ENCODE peak calls at places on chromosome 6, in nine cellular contexts. C is A549, P is esophagus squamous epithelium, R is heart right ventricle, J is heart left ventricle, F is fibroblast of mammary gland, W is ovary, M is left lung, Q is colonic mucosa. S is an unnamed sample.

GRCh38 chr6:157770946-157771345 is 52.1 kb upstream of the SNX9 start:
- DNase-seq in C (no peak), W (no peak), F (peak; percentile 85), M (no peak), R (no peak), P (no peak), Q (no peak), J (no peak), S (no peak)

GRCh38 chr6:14717307-14717706 is 528.6 kb upstream of the JARID2 start:
- DNase-seq in M (no peak), F (no peak), C (no peak), W (no peak), R (no peak), Q (no peak), P (no peak), J (no peak), S (no peak)

GRCh38 chr6:149053848-149054558 is 263.5 kb upstream of the TAB2 start:
- DNase-seq in Q (no peak), R (no peak), J (no peak), C (no peak), W (no peak), M (no peak), F (no peak), P (no peak), S (no peak)

GRCh38 chr6:46652603-46653438 is at the start of the genes CYP39A1 and SLC25A27:
- DNase-seq in R (peak; percentile 94), P (peak; percentile 40), W (peak; percentile 94), F (peak; percentile 74), C (peak; percentile 71), Q (peak; percentile 98), M (peak; percentile 98), J (peak; percentile 95), S (peak; percentile 79)

GRCh38 chr6:168920289-168920688 is 333.4 kb downstream of the THBS2 start:
- DNase-seq in Q (peak; percentile 63), W (no peak), F (no peak), R (no peak), J (no peak), C (no peak), M (no peak), P (no peak), S (no peak)

GRCh38 chr6:27890351-27891299 is 21.6 kb downstream of the OR2B2 start:
- DNase-seq in R (no peak), M (peak; percentile 86), P (no peak), W (no peak), F (peak; percentile 95), C (peak; percentile 66), Q (peak; percentile 87), J (no peak), S (no peak)

GRCh38 chr6:38452816-38453215 is 186.9 kb downstream of the BTBD9 start:
- DNase-seq in Q (no peak), J (no peak), C (no peak), P (no peak), M (no peak), W (no peak), F (no peak), R (no peak), S (no peak)

GRCh38 chr6:170403451-170403850 is 96.9 kb downstream of the FAM120B start:
- DNase-seq in M (no peak), J (no peak), W (no peak), P (no peak), R (no peak), F (peak; percentile 18), Q (no peak), C (no peak), S (no peak)

GRCh38 chr6:133568970-133569889 is 319.7 kb upstream of the TCF21 start:
- DNase-seq in Q (no peak), W (peak; percentile 50), M (no peak), J (peak; percentile 42), P (no peak), C (peak; percentile 92), F (peak; percentile 97), R (peak; percentile 16), S (peak; percentile 7)

GRCh38 chr6:47465117-47465516 is 12.5 kb upstream of the CD2AP start:
- DNase-seq in J (no peak), R (no peak), W (no peak), Q (no peak), C (no peak), M (no peak), P (no peak), F (no peak), S (no peak)

GRCh38 chr6:140500864-140501263 is 1126.4 kb upstream of the CITED2 start:
- DNase-seq in P (no peak), F (no peak), R (no peak), W (no peak), J (no peak), M (no peak), Q (no peak), C (no peak), S (no peak)

GRCh38 chr6:11748591-11748990 is 30.0 kb downstream of the ADTRP start:
- DNase-seq in R (no peak), W (no peak), Q (no peak), F (no peak), M (no peak), J (no peak), C (peak; percentile 20), P (no peak), S (no peak)

GRCh38 chr6:109978174-109979032 is at the start of gene GPR6:
- DNase-seq in J (peak; percentile 67), F (peak; percentile 37), Q (peak; percentile 46), P (no peak), C (peak; percentile 3), M (peak; percentile 85), W (peak; percentile 64), R (peak; percentile 56), S (peak; percentile 8)

GRCh38 chr6:106823732-106824351 is 150.7 kb downstream of the CD24 start:
- DNase-seq in F (no peak), Q (peak; percentile 38), M (no peak), J (no peak), C (no peak), R (no peak), P (no peak), W (no peak), S (no peak)

GRCh38 chr6:72624557-72625160 is 2.8 kb downstream of the KCNQ5 start:
- DNase-seq in M (no peak), C (peak; percentile 28), R (no peak), W (no peak), Q (no peak), J (no peak), F (peak; percentile 26), P (no peak), S (no peak)

GRCh38 chr6:119147101-119148053 is 68.9 kb upstream of the FAM184A start:
- DNase-seq in R (peak; percentile 30), W (peak; percentile 41), P (no peak), Q (peak; percentile 75), C (peak; percentile 65), J (peak; percentile 70), F (peak; percentile 100), M (no peak), S (no peak)

GRCh38 chr6:139881728-139882211 is 507.3 kb upstream of the CITED2 start:
- DNase-seq in W (no peak), P (no peak), Q (peak; percentile 66), C (peak; percentile 13), F (peak; percentile 55), M (no peak), J (no peak), R (peak; percentile 15), S (peak; percentile 45)

GRCh38 chr6:72084992-72085569 is 198.7 kb downstream of the RIMS1 start:
- DNase-seq in F (peak; percentile 28), P (no peak), J (no peak), M (no peak), R (no peak), C (no peak), W (no peak), Q (no peak), S (no peak)

GRCh38 chr6:33634203-33634727 is 13.1 kb downstream of the ITPR3 start:
- DNase-seq in Q (no peak), C (peak; percentile 18), J (no peak), R (no peak), F (no peak), P (no peak), W (peak; percentile 58), M (no peak), S (no peak)

GRCh38 chr6:156513504-156513903 is 263.7 kb upstream of the ARID1B start:
- DNase-seq in R (no peak), J (no peak), W (no peak), F (no peak), P (no peak), M (no peak), Q (no peak), C (no peak), S (no peak)

GRCh38 chr6:144343736-144344428 is 58.7 kb downstream of the UTRN start:
- DNase-seq in C (no peak), P (no peak), R (peak; percentile 31), W (no peak), M (no peak), Q (peak; percentile 72), F (no peak), J (no peak), S (peak; percentile 69)
- H3K4me3 ChIP-seq in C (no peak overlapping the region), P (peak overlapping the region; percentile 23), R (peak overlapping the region; percentile 15), W (no peak overlapping the region), M (no peak overlapping the region), Q (peak overlapping the region; percentile 7), F (no peak overlapping the region), J (peak overlapping the region; percentile 19), S (no peak overlapping the region)

DNA sequence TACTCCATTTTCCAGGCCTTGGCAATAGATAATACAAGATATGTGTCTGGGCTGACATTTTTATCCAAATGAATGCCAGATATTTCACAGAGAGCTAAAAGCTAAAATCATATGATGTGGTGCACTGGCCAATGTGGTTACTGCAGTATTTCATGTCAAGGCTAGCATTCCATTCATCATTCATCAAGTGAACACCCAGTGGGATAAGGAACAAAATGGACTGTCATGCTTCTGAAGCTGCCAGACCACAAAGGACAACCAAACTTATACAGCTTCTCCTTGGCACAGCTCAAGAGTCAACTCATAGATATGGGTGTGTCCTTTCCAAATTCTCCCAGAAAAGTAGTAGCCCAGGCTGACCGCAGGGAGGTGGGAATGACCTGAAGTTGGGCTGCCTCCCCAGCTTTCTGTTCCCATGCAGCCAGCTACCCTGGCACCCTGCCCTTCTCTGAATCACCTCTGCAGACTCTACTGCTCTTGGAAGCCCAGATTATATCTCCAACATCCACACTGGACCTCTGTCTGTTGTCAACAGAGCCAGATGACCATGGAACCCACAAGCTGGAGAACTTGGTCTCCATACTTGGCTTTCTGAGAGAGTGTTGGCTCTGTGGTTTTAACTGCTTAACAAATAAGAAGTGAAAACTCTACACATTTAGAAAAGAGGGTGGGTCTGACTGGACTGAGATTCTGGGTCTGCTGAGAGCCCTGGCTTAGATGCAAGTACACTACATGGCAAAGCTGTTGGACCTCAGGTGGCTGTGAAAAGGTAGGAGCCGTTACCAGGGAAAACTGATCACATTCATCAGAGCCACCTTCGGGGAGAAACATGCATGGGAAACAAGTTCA is 122.8 kb downstream of the ALDH8A1 start:
- DNase-seq in W (peak; percentile 65), C (no peak), P (no peak), R (peak; percentile 51), J (peak; percentile 82), F (peak; percentile 100), Q (no peak), M (no peak), S (no peak)
- TF ChIP-seq CTCF in W (peak; percentile 9), C (no peak), P (peak; percentile 7), R (no peak), J (no peak), F (peak; percentile 41), Q (no peak), M (no peak), S (no peak)

GRCh38 chr6:24359640-24360454 is 2.0 kb upstream of the DCDC2 start:
- DNase-seq in M (peak; percentile 91), J (peak; percentile 51), R (peak; percentile 16), C (peak; percentile 60), Q (peak; percentile 87), F (peak; percentile 54), W (peak; percentile 79), P (no peak), S (peak; percentile 26)
- H3K4me3 ChIP-seq in M (peak overlapping the region; percentile 34), J (peak overlapping the region; percentile 30), R (peak overlapping the region; percentile 35), C (peak overlapping the region; percentile 34), Q (peak overlapping the region; percentile 54), F (peak overlapping the region; percentile 41), W (peak overlapping the region; percentile 46), P (peak overlapping the region; percentile 46), S (peak overlapping the region; percentile 43)

GRCh38 chr6:6584310-6585002 is 4.1 kb upstream of the LY86 start:
- DNase-seq in Q (no peak), R (no peak), J (no peak), C (no peak), M (no peak), P (no peak), F (no peak), W (no peak), S (no peak)
- TF ChIP-seq CTCF in Q (no peak), R (no peak), J (no peak), C (no peak), M (no peak), P (no peak), F (no peak), W (no peak), S (peak; percentile 38)